ENCODE peak calls at places on chromosomes 7 and 10, in four cellular contexts. A is HepG2, J is H1, G is K562. O is an unnamed sample.

GRCh38 chr10:99612167-99612831 is 7.9 kb downstream of the SLC25A28 start:
- DNase-seq in J (no peak), A (peak; percentile 63), G (peak; percentile 61), O (peak; percentile 77)

GRCh38 chr7:131057015-131057518 is 270.6 kb upstream of the MKLN1 start:
- DNase-seq in G (no peak), J (no peak), A (peak; percentile 89), O (no peak)

GRCh38 chr10:66252986-66253385 is 672.9 kb upstream of the LRRTM3 start:
- DNase-seq in A (no peak), G (no peak), J (no peak), O (no peak)

GRCh38 chr10:29882766-29883165 is 176.6 kb downstream of the JCAD start:
- DNase-seq in G (no peak), A (no peak), J (no peak), O (no peak)

GRCh38 chr7:80478683-80479082 is 33.2 kb downstream of the GNAT3 start:
- DNase-seq in G (no peak), J (no peak), A (no peak), O (peak; percentile 53)

GRCh38 chr10:13518076-13518692 is 10.6 kb downstream of the BEND7 start:
- DNase-seq in A (no peak), J (no peak), G (peak; percentile 31), O (no peak)

GRCh38 chr10:127441350-127442219 is 107.5 kb upstream of the NPS start:
- DNase-seq in G (no peak), A (no peak), J (peak; percentile 5), O (no peak)

GRCh38 chr10:125084191-125085186 is 75.9 kb downstream of the CTBP2 start:
- DNase-seq in G (no peak), A (peak; percentile 12), J (peak; percentile 38), O (peak; percentile 99)

GRCh38 chr10:1413256-1413655 is 324.1 kb downstream of the ADARB2 start:
- DNase-seq in G (no peak), A (no peak), J (no peak), O (no peak)

GRCh38 chr7:92325850-92326249 is 80.1 kb downstream of the ANKIB1 start:
- DNase-seq in A (no peak), G (no peak), J (no peak), O (no peak)

GRCh38 chr7:99086944-99087343 is 57.0 kb downstream of the SMURF1 start:
- DNase-seq in G (no peak), J (no peak), A (no peak), O (no peak)

GRCh38 chr7:127252380-127252718 is 392 bp downstream of the GRM8 start:
- DNase-seq in G (no peak), A (no peak), J (no peak), O (no peak)

GRCh38 chr7:8639668-8640067 is 206.3 kb downstream of the NXPH1 start:
- DNase-seq in J (no peak), G (no peak), A (no peak), O (no peak)

GRCh38 chr10:97584060-97584797 is at the start of gene HOGA1:
- DNase-seq in G (no peak), J (no peak), A (peak; percentile 91), O (peak; percentile 93)

GRCh38 chr10:94219829-94220228 is 142.9 kb downstream of the NOC3L start:
- DNase-seq in J (no peak), A (no peak), G (no peak), O (no peak)

GRCh38 chr10:129900825-129901224 is 63.2 kb downstream of the EBF3 start:
- DNase-seq in G (no peak), J (no peak), A (no peak), O (no peak)

GRCh38 chr10:132698211-132698751 is 87.7 kb downstream of the NKX6-2 start:
- DNase-seq in G (no peak), A (no peak), J (no peak), O (no peak)

GRCh38 chr10:86373251-86373650 is 6.7 kb upstream of the GRID1 start:
- DNase-seq in A (no peak), J (no peak), G (no peak), O (no peak)

GRCh38 chr10:127920319-127921074 is 13.6 kb downstream of the PTPRE start:
- DNase-seq in J (no peak), A (no peak), G (no peak), O (no peak)

GRCh38 chr10:126500866-126501265 is 112.6 kb upstream of the ADAM12 start:
- DNase-seq in A (no peak), J (no peak), G (no peak), O (no peak)

GRCh38 chr7:1889556-1890181 is 219.6 kb downstream of the ELFN1 start:
- DNase-seq in J (no peak), A (no peak), G (no peak), O (no peak)

GRCh38 chr10:5299950-5300349 is 64.8 kb upstream of the UCN3 start:
- DNase-seq in J (no peak), A (no peak), G (no peak), O (no peak)

GRCh38 chr7:138941545-138941944 is 39.6 kb downstream of the KIAA1549 start:
- DNase-seq in J (no peak), G (no peak), A (no peak), O (no peak)

GRCh38 chr10:48457949-48458661 is 146.8 kb downstream of the ARHGAP22 start:
- DNase-seq in A (no peak), J (no peak), G (no peak), O (no peak)

GRCh38 chr10:4283841-4284610 is 499.0 kb upstream of the KLF6 start:
- DNase-seq in J (no peak), G (no peak), A (no peak), O (no peak)

GRCh38 chr10:8060704-8061121 is 6.2 kb downstream of the GATA3 start:
- DNase-seq in G (no peak), J (no peak), A (no peak), O (no peak)

GRCh38 chr7:36949711-36950600 is 225.7 kb upstream of the AOAH start:
- DNase-seq in G (no peak), J (no peak), A (peak; percentile 88), O (no peak)

GRCh38 chr7:103824251-103824650 is 165.2 kb downstream of the RELN start:
- DNase-seq in A (no peak), J (no peak), G (no peak), O (no peak)

GRCh38 chr10:43863859-43864591 is 215.3 kb upstream of the ZNF32 start:
- DNase-seq in J (no peak), A (peak; percentile 96), G (no peak), O (no peak)

GRCh38 chr10:131580076-131580652 is 268.6 kb upstream of the TCERG1L start:
- DNase-seq in G (no peak), A (no peak), J (no peak), O (no peak)

GRCh38 chr10:10830316-10831061 is 187.2 kb upstream of the CELF2 start:
- DNase-seq in J (no peak), G (no peak), A (no peak), O (no peak)

GRCh38 chr10:10821926-10822325 is 195.7 kb upstream of the CELF2 start:
- DNase-seq in J (no peak), G (no peak), A (no peak), O (no peak)

GRCh38 chr10:10819206-10819856 is 198.3 kb upstream of the CELF2 start:
- DNase-seq in J (no peak), G (no peak), A (no peak), O (no peak)

GRCh38 chr10:10826125-10826524 is 191.5 kb upstream of the CELF2 start:
- DNase-seq in G (no peak), J (no peak), A (no peak), O (no peak)

DNA sequence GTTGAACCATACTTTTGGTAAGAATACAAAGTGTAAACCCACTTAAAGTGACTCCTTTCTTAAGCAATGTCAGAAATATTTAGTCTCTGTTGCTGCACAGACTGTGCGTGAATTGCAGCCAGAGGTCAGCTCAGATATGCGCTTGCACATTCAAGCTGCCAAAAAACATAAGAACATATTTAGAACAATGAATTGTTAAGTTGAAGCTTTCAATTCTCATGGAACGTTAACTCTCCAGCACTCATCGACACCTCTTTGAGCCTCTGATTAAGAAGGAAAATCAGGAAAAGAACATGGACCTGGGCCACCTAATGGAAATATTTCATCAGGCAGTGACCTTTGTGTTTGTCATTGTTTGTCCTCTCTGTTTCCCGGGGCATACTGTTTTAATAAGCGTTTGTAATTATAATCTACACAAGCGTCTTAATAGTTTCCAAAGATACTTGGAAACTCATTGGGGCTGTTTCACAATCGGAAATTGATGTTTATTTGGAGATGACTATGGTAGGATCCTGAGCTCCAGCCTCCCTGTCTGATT is 193.0 kb upstream of the CELF2 start:
- DNase-seq in A (no peak), J (no peak), G (no peak), O (no peak)
- TF ChIP-seq PHF8 in A (no peak), J (no peak), G (no peak), O (no peak)

GRCh38 chr7:106071356-106071998 is 40.6 kb downstream of the SYPL1 start:
- DNase-seq in J (no peak), A (no peak), G (no peak), O (no peak)
- TF ChIP-seq PHF8 in J (no peak), A (no peak), G (no peak), O (no peak)

GRCh38 chr7:3754488-3755365 is 453.7 kb downstream of the SDK1 start:
- DNase-seq in A (no peak), J (peak; percentile 3), G (no peak), O (no peak)
- TF ChIP-seq PHF8 in A (no peak), J (no peak), G (no peak), O (no peak)

GRCh38 chr10:33006342-33006887 is 48.4 kb upstream of the ITGB1 start:
- DNase-seq in J (no peak), A (no peak), G (no peak), O (no peak)

GRCh38 chr10:33008499-33009243 is 50.6 kb upstream of the ITGB1 start:
- DNase-seq in G (peak; percentile 59), A (peak; percentile 63), J (no peak), O (no peak)

GRCh38 chr10:33009244-33010131 is 51.5 kb upstream of the ITGB1 start:
- DNase-seq in A (no peak), J (no peak), G (no peak), O (no peak)

GRCh38 chr10:33005322-33006282 is 47.6 kb upstream of the ITGB1 start:
- DNase-seq in J (peak; percentile 66), A (peak; percentile 59), G (peak; percentile 26), O (peak; percentile 71)

GRCh38 chr10:33010132-33011037 is 52.4 kb upstream of the ITGB1 start:
- DNase-seq in J (peak; percentile 10), A (peak; percentile 34), G (peak; percentile 15), O (peak; percentile 98)
- TF ChIP-seq PHF8 in J (no peak), A (no peak), G (no peak), O (no peak)

DNA sequence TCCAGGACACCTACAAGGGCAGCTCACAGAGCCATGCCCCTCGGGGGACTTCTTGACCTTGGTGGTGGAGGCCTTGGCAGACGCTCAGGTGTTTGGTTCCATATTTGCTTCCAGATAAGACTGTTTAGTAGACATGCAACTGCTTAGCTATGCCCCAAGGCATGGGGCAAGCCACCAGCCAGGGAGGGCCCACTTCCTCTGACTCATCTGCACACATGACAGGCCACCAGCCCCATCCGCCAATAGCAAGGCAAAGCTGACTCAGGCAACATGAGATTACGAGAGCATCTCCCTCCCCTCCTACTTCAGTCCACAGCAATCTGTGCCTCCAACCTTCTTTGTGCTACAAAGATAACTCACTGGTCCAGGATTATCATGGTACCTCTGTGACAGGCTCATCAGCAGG is 54.9 kb downstream of the KCNMA1 start:
- DNase-seq in J (no peak), G (peak; percentile 23), A (no peak), O (peak; percentile 55)
- TF ChIP-seq PHF8 in J (no peak), G (no peak), A (no peak), O (no peak)